ENCODE peak calls at places on chromosomes 12 and 14, in seven cellular contexts. One of them, this sample, is unnamed.

GRCh38 chr14:91143862-91144261 is 30.0 kb downstream of the DGLUCY start:
- DNase-seq in ELF-1: no peak
- DNase-seq in NCI-H1105: no peak
- DNase-seq in GM03348: no peak
- DNase-seq in HFFc6: no peak
- DNase-seq in lung: peak
- DNase-seq in ELR: no peak
- DNase-seq in this sample: no peak

GRCh38 chr12:4151362-4152121 is 122.0 kb upstream of the CCND2 start:
- DNase-seq in ELF-1: no peak
- DNase-seq in NCI-H1105: no peak
- DNase-seq in GM03348: no peak
- DNase-seq in HFFc6: no peak
- DNase-seq in lung: no peak
- DNase-seq in ELR: no peak
- DNase-seq in this sample: no peak

GRCh38 chr14:35250319-35250718 is 41.9 kb upstream of the PSMA6 start:
- DNase-seq in ELF-1: no peak
- DNase-seq in NCI-H1105: no peak
- DNase-seq in GM03348: no peak
- DNase-seq in HFFc6: no peak
- DNase-seq in lung: no peak
- DNase-seq in ELR: no peak
- DNase-seq in this sample: no peak

GRCh38 chr12:106135075-106135474 is 3.7 kb downstream of the NUAK1 start:
- DNase-seq in ELF-1: no peak
- DNase-seq in NCI-H1105: no peak
- DNase-seq in GM03348: peak
- DNase-seq in HFFc6: no peak
- DNase-seq in lung: no peak
- DNase-seq in ELR: no peak
- DNase-seq in this sample: no peak

GRCh38 chr14:103057028-103057371 is 349 bp downstream of the CDC42BPB start:
- DNase-seq in ELF-1: no peak
- DNase-seq in NCI-H1105: no peak
- DNase-seq in GM03348: no peak
- DNase-seq in HFFc6: peak
- DNase-seq in lung: no peak
- DNase-seq in ELR: no peak
- DNase-seq in this sample: no peak

GRCh38 chr14:75335588-75335987 is 57.0 kb downstream of the FOS start:
- DNase-seq in ELF-1: no peak
- DNase-seq in NCI-H1105: peak
- DNase-seq in GM03348: no peak
- DNase-seq in HFFc6: no peak
- DNase-seq in lung: no peak
- DNase-seq in ELR: no peak
- DNase-seq in this sample: no peak

GRCh38 chr12:121789233-121789781 is 4.2 kb downstream of the RHOF start:
- DNase-seq in ELF-1: no peak
- DNase-seq in NCI-H1105: no peak
- DNase-seq in GM03348: no peak
- DNase-seq in HFFc6: no peak
- DNase-seq in lung: no peak
- DNase-seq in ELR: no peak
- DNase-seq in this sample: no peak

GRCh38 chr12:30796508-30796780 is 41.7 kb upstream of the CAPRIN2 start:
- DNase-seq in ELF-1: peak
- DNase-seq in NCI-H1105: peak
- DNase-seq in GM03348: peak
- DNase-seq in HFFc6: no peak
- DNase-seq in lung: no peak
- DNase-seq in ELR: peak
- DNase-seq in this sample: peak

GRCh38 chr12:91361864-91362263 is 179.2 kb upstream of the DCN start:
- DNase-seq in ELF-1: no peak
- DNase-seq in NCI-H1105: peak
- DNase-seq in GM03348: peak
- DNase-seq in HFFc6: peak
- DNase-seq in lung: no peak
- DNase-seq in ELR: peak
- DNase-seq in this sample: no peak

GRCh38 chr12:81208193-81208946 is 130.5 kb downstream of the ACSS3 start:
- DNase-seq in ELF-1: no peak
- DNase-seq in NCI-H1105: no peak
- DNase-seq in GM03348: no peak
- DNase-seq in HFFc6: no peak
- DNase-seq in lung: no peak
- DNase-seq in ELR: no peak
- DNase-seq in this sample: no peak

GRCh38 chr12:40646456-40646855 is 45.8 kb upstream of the CNTN1 start:
- DNase-seq in ELF-1: no peak
- DNase-seq in NCI-H1105: no peak
- DNase-seq in GM03348: no peak
- DNase-seq in HFFc6: no peak
- DNase-seq in lung: no peak
- DNase-seq in ELR: no peak
- DNase-seq in this sample: no peak

GRCh38 chr14:90551070-90551704 is 154.4 kb downstream of the CALM1 start:
- DNase-seq in ELF-1: no peak
- DNase-seq in NCI-H1105: no peak
- DNase-seq in GM03348: no peak
- DNase-seq in HFFc6: peak
- DNase-seq in lung: no peak
- DNase-seq in ELR: peak
- DNase-seq in this sample: no peak

GRCh38 chr12:102917026-102917787 is at the start of gene PAH:
- DNase-seq in ELF-1: peak
- DNase-seq in NCI-H1105: no peak
- DNase-seq in GM03348: peak
- DNase-seq in HFFc6: no peak
- DNase-seq in lung: no peak
- DNase-seq in ELR: no peak
- DNase-seq in this sample: no peak

GRCh38 chr14:71181215-71182003 is 274.1 kb downstream of the PCNX1 start:
- DNase-seq in ELF-1: no peak
- DNase-seq in NCI-H1105: no peak
- DNase-seq in GM03348: no peak
- DNase-seq in HFFc6: no peak
- DNase-seq in lung: no peak
- DNase-seq in ELR: no peak
- DNase-seq in this sample: no peak

GRCh38 chr14:92302481-92302880 is 20.5 kb upstream of the SLC24A4 start:
- DNase-seq in ELF-1: no peak
- DNase-seq in NCI-H1105: no peak
- DNase-seq in GM03348: no peak
- DNase-seq in HFFc6: no peak
- DNase-seq in lung: no peak
- DNase-seq in ELR: no peak
- DNase-seq in this sample: no peak

GRCh38 chr12:115956236-115956635 is 321.3 kb downstream of the MED13L start:
- DNase-seq in ELF-1: no peak
- DNase-seq in NCI-H1105: no peak
- DNase-seq in GM03348: no peak
- DNase-seq in HFFc6: no peak
- DNase-seq in lung: no peak
- DNase-seq in ELR: no peak
- DNase-seq in this sample: no peak

GRCh38 chr12:92854344-92854743 is 74.8 kb downstream of the EEA1 start:
- DNase-seq in ELF-1: no peak
- DNase-seq in NCI-H1105: no peak
- DNase-seq in GM03348: no peak
- DNase-seq in HFFc6: no peak
- DNase-seq in lung: no peak
- DNase-seq in ELR: no peak
- DNase-seq in this sample: no peak

GRCh38 chr14:61145903-61146411 is 135.2 kb downstream of the TMEM30B start:
- DNase-seq in ELF-1: no peak
- DNase-seq in NCI-H1105: no peak
- DNase-seq in GM03348: peak
- DNase-seq in HFFc6: peak
- DNase-seq in lung: peak
- DNase-seq in ELR: peak
- DNase-seq in this sample: peak

GRCh38 chr14:102827716-102828115 is 50.5 kb downstream of the TRAF3 start:
- DNase-seq in ELF-1: peak
- DNase-seq in NCI-H1105: no peak
- DNase-seq in GM03348: no peak
- DNase-seq in HFFc6: no peak
- DNase-seq in lung: no peak
- DNase-seq in ELR: no peak
- DNase-seq in this sample: no peak

GRCh38 chr14:39474416-39474911 is 42.2 kb upstream of the FBXO33 start:
- DNase-seq in ELF-1: no peak
- DNase-seq in NCI-H1105: no peak
- DNase-seq in GM03348: no peak
- DNase-seq in HFFc6: no peak
- DNase-seq in lung: no peak
- DNase-seq in ELR: no peak
- DNase-seq in this sample: no peak

GRCh38 chr12:40104461-40105264 is 1.2 kb downstream of the SLC2A13 start:
- DNase-seq in ELF-1: no peak
- DNase-seq in NCI-H1105: peak
- DNase-seq in GM03348: no peak
- DNase-seq in HFFc6: no peak
- DNase-seq in lung: no peak
- DNase-seq in ELR: peak
- DNase-seq in this sample: no peak

GRCh38 chr12:108063192-108063591 is 65.9 kb upstream of the WSCD2 start:
- DNase-seq in ELF-1: no peak
- DNase-seq in NCI-H1105: no peak
- DNase-seq in GM03348: no peak
- DNase-seq in HFFc6: no peak
- DNase-seq in lung: no peak
- DNase-seq in ELR: peak
- DNase-seq in this sample: no peak

GRCh38 chr14:92657457-92658142 is 90.8 kb downstream of the LGMN start:
- DNase-seq in ELF-1: no peak
- DNase-seq in NCI-H1105: no peak
- DNase-seq in GM03348: no peak
- DNase-seq in HFFc6: no peak
- DNase-seq in lung: peak
- DNase-seq in ELR: no peak
- DNase-seq in this sample: no peak

GRCh38 chr14:100782516-100783320 is 43.2 kb upstream of the MEG3 start:
- DNase-seq in ELF-1: no peak
- DNase-seq in NCI-H1105: peak
- DNase-seq in GM03348: no peak
- DNase-seq in HFFc6: no peak
- DNase-seq in lung: no peak
- DNase-seq in ELR: no peak
- DNase-seq in this sample: no peak

GRCh38 chr14:31336646-31337045 is 83.7 kb downstream of the HEATR5A start:
- DNase-seq in ELF-1: no peak
- DNase-seq in NCI-H1105: no peak
- DNase-seq in GM03348: no peak
- DNase-seq in HFFc6: peak
- DNase-seq in lung: no peak
- DNase-seq in ELR: peak
- DNase-seq in this sample: peak

GRCh38 chr12:49550853-49551252 is 12.0 kb downstream of the KCNH3 start:
- DNase-seq in ELF-1: no peak
- DNase-seq in NCI-H1105: no peak
- DNase-seq in GM03348: no peak
- DNase-seq in HFFc6: no peak
- DNase-seq in lung: no peak
- DNase-seq in ELR: no peak
- DNase-seq in this sample: no peak

GRCh38 chr14:28651148-28651547 is 115.4 kb upstream of the FOXG1 start:
- DNase-seq in ELF-1: peak
- DNase-seq in NCI-H1105: no peak
- DNase-seq in GM03348: no peak
- DNase-seq in HFFc6: no peak
- DNase-seq in lung: no peak
- DNase-seq in ELR: peak
- DNase-seq in this sample: peak

GRCh38 chr14:76773188-76773885 is 12.1 kb downstream of the VASH1 start:
- DNase-seq in ELF-1: no peak
- DNase-seq in NCI-H1105: no peak
- DNase-seq in GM03348: peak
- DNase-seq in HFFc6: peak
- DNase-seq in lung: peak
- DNase-seq in ELR: peak
- DNase-seq in this sample: peak

GRCh38 chr12:52903285-52903854 is 1.5 kb downstream of the KRT8 start:
- DNase-seq in ELF-1: peak
- DNase-seq in NCI-H1105: peak
- DNase-seq in GM03348: peak
- DNase-seq in HFFc6: no peak
- DNase-seq in lung: peak
- DNase-seq in ELR: peak
- DNase-seq in this sample: no peak

GRCh38 chr12:114209852-114210251 is 196.1 kb downstream of the TBX5 start:
- DNase-seq in ELF-1: no peak
- DNase-seq in NCI-H1105: peak
- DNase-seq in GM03348: no peak
- DNase-seq in HFFc6: no peak
- DNase-seq in lung: no peak
- DNase-seq in ELR: no peak
- DNase-seq in this sample: no peak

GRCh38 chr12:98513379-98514318 is 1.7 kb upstream of the TMPO start:
- DNase-seq in ELF-1: no peak
- DNase-seq in NCI-H1105: no peak
- DNase-seq in GM03348: no peak
- DNase-seq in HFFc6: no peak
- DNase-seq in lung: no peak
- DNase-seq in ELR: no peak
- DNase-seq in this sample: no peak